ENCODE peak calls at places on chromosomes 4 and X, in eight cellular contexts. G is fibroblast of mammary gland, L is BJ, V is psoas muscle, Q is NB4, T is cardiac muscle cell, J is RWPE1, Z is endodermal cell. S is an unnamed sample.

GRCh38 chr4:42488114-42488513 is 90.8 kb downstream of the SHISA3 start:
- DNase-seq in G (no peak), L (no peak), V (no peak), Q (no peak), T (no peak), J (no peak), Z (no peak), S (no peak)

GRCh38 chr4:151409470-151410313 is 716 bp downstream of the FHIP1A start:
- DNase-seq in G (peak; percentile 12), L (no peak), V (peak; percentile 14), Q (peak; percentile 57), T (peak; percentile 38), J (peak; percentile 41), Z (peak; percentile 87), S (no peak)

GRCh38 chr4:109912706-109913621 is at the start of gene EGF:
- DNase-seq in G (peak; percentile 42), L (no peak), V (no peak), Q (no peak), T (peak; percentile 42), J (no peak), Z (peak; percentile 63), S (peak; percentile 30)

GRCh38 chrX:153641575-153642312 is 5.3 kb upstream of the DUSP9 start:
- DNase-seq in G (no peak), L (no peak), V (no peak), Q (no peak), T (no peak), J (no peak), Z (peak; percentile 56), S (no peak)

GRCh38 chr4:168711197-168712120 is 214.6 kb downstream of the PALLD start:
- DNase-seq in G (peak; percentile 82), L (no peak), V (peak; percentile 26), Q (no peak), T (no peak), J (no peak), Z (no peak), S (no peak)

GRCh38 chr4:66636321-66636720 is 909.0 kb downstream of the CENPC start:
- DNase-seq in G (no peak), L (no peak), V (no peak), Q (no peak), T (no peak), J (no peak), Z (no peak), S (no peak)

GRCh38 chrX:96684339-96685204 is at the start of gene DIAPH2:
- DNase-seq in G (peak; percentile 78), L (peak; percentile 19), V (peak; percentile 76), Q (peak; percentile 89), T (peak; percentile 89), J (peak; percentile 42), Z (peak; percentile 95), S (peak; percentile 65)

GRCh38 chr4:128153795-128154194 is 92.7 kb downstream of the LARP1B start:
- DNase-seq in G (no peak), L (no peak), V (no peak), Q (no peak), T (no peak), J (no peak), Z (no peak), S (no peak)

GRCh38 chr4:172983014-172983413 is 185.6 kb upstream of the GALNT7 start:
- DNase-seq in G (peak; percentile 85), L (no peak), V (no peak), Q (no peak), T (no peak), J (no peak), Z (no peak), S (no peak)

GRCh38 chrX:367866-368265 is 18.8 kb downstream of the PPP2R3B start:
- DNase-seq in G (no peak), L (no peak), V (no peak), Q (no peak), T (no peak), J (no peak), Z (no peak), S (no peak)

GRCh38 chr4:35491093-35491492 is 753.2 kb downstream of the ARAP2 start:
- DNase-seq in G (no peak), L (no peak), V (no peak), Q (no peak), T (no peak), J (no peak), Z (no peak), S (no peak)

GRCh38 chr4:41143721-41144379 is 70.5 kb downstream of the APBB2 start:
- DNase-seq in G (peak; percentile 52), L (no peak), V (no peak), Q (no peak), T (no peak), J (no peak), Z (no peak), S (no peak)

GRCh38 chr4:185028625-185029024 is 10.3 kb downstream of the HELT start:
- DNase-seq in G (no peak), L (no peak), V (no peak), Q (no peak), T (no peak), J (no peak), Z (no peak), S (no peak)

GRCh38 chr4:17494258-17494657 is 17.6 kb downstream of the QDPR start:
- DNase-seq in G (peak; percentile 96), L (peak; percentile 30), V (no peak), Q (peak; percentile 61), T (no peak), J (peak; percentile 31), Z (no peak), S (peak; percentile 67)

GRCh38 chr4:4387531-4388311 is 819 bp downstream of the NSG1 start:
- DNase-seq in G (no peak), L (no peak), V (no peak), Q (no peak), T (no peak), J (no peak), Z (peak; percentile 67), S (no peak)

GRCh38 chr4:143421609-143422008 is 84.9 kb downstream of the GAB1 start:
- DNase-seq in G (no peak), L (no peak), V (no peak), Q (no peak), T (no peak), J (no peak), Z (no peak), S (no peak)

GRCh38 chrX:42755820-42756219 is 22.1 kb downstream of the PPP1R2C start:
- DNase-seq in G (peak; percentile 82), L (peak; percentile 31), V (peak; percentile 41), Q (no peak), T (no peak), J (peak; percentile 8), Z (no peak), S (no peak)

GRCh38 chr4:173527103-173527876 is 2.7 kb downstream of the HAND2 start:
- DNase-seq in G (peak; percentile 62), L (no peak), V (no peak), Q (no peak), T (peak; percentile 55), J (no peak), Z (peak; percentile 92), S (no peak)

GRCh38 chr4:612052-612748 is 13.2 kb upstream of the PDE6B start:
- DNase-seq in G (no peak), L (no peak), V (no peak), Q (no peak), T (no peak), J (no peak), Z (peak; percentile 20), S (no peak)

GRCh38 chrX:13092455-13092941 is 48.1 kb upstream of the FAM9C start:
- DNase-seq in G (no peak), L (no peak), V (peak; percentile 16), Q (peak; percentile 93), T (no peak), J (no peak), Z (no peak), S (no peak)

GRCh38 chr4:36471903-36472302 is 190.5 kb downstream of the DTHD1 start:
- DNase-seq in G (no peak), L (no peak), V (no peak), Q (no peak), T (no peak), J (no peak), Z (no peak), S (no peak)

DNA sequence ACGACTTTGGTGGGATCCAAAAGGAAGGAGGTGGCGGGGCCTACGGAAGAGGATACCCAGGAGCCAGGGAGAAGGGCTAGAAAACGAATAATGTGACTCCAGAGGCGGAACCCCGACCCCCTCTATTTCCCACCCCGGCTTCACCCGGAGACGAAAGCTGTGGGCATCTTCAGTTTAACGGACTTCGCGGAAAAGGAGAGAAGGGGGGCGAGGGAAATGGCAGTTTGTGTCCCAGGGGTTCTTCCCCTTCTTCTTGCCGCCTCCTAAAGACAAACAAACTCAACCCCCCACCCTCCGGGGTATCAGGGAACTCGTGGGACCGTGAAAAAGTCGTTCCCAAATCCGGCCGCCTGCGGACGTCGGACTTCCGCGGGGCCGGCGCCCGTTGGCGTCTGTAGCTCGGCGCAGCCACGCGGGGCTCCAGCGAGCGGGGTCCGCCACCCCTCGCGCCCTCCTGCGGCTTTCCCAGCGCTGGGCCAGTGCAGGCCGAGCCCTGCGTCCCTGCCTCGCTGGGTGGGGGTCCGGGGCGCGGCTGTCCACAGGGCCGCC is 3.6 kb upstream of the LEF1 start:
- DNase-seq in G (no peak), L (no peak), V (no peak), Q (no peak), T (peak; percentile 66), J (no peak), Z (no peak), S (no peak)
- TF ChIP-seq CTCF in G (no peak), L (no peak), V (no peak), Q (no peak), T (no peak), J (peak; percentile 10), Z (peak; percentile 49), S (no peak)

GRCh38 chr4:119725688-119726330 is 97.2 kb upstream of the PDE5A start:
- DNase-seq in G (no peak), L (no peak), V (no peak), Q (no peak), T (no peak), J (no peak), Z (peak; percentile 59), S (no peak)
- TF ChIP-seq CTCF in G (no peak), L (no peak), V (no peak), Q (no peak), T (no peak), J (no peak), Z (no peak), S (no peak)

GRCh38 chrX:53714580-53715335 is 28.2 kb upstream of the HUWE1 start:
- DNase-seq in G (peak; percentile 55), L (no peak), V (no peak), Q (peak; percentile 85), T (no peak), J (peak; percentile 37), Z (peak; percentile 68), S (no peak)
- TF ChIP-seq CTCF in G (no peak), L (no peak), V (no peak), Q (peak; percentile 11), T (no peak), J (no peak), Z (peak; percentile 21), S (no peak)

DNA sequence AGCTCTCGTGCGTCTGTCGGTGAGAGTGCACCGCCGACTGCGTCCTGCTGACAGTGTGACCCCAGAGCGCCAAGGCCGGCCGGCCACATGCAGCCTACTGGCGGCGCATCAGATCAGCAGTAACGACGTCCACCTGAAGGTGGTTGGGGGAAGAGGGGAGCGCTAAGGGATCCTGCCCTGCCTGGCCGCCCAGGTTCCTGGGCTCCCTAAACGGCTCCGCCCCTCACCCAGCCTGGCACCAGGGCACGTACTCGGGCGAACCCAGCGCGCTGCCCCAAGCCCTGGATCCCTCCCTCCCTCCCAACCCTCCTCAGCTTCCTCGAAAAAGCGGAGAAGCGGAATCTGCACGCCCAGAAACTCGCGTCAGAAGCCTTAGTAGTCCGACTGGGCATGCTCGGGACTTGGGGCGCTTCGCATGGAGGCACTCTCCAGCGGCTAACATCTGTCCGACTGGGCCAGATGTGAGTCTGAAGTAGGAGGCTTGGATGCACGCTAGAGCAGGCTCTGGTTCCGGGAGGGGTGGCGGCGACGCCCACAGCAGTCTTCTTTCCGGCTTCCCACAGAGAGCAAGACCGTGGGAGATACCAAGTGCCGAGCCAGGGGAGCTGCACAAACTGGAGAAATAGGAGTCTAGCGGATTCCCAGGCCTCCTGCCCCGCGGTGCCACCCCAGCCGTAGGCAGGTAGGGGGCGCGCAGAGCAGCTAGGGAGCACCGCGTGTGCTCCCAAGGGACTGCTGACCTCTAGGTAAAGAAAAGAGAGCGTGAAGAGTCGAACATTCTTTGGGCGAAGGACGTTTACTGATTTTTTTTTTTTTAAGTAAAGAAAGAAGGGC is 114.4 kb upstream of the TEX13C start:
- DNase-seq in G (peak; percentile 4), L (no peak), V (peak; percentile 61), Q (peak; percentile 14), T (peak; percentile 74), J (peak; percentile 14), Z (peak; percentile 88), S (no peak)
- TF ChIP-seq CTCF in G (no peak), L (no peak), V (peak; percentile 5), Q (no peak), T (no peak), J (peak; percentile 19), Z (peak; percentile 71), S (no peak)